ENCODE peak calls at places on chromosome 2, in six cellular contexts. U is HEK293T; B is glutamatergic neuron; L is choroid plexus epithelial cell; C is stimulated activated CD4-positive, alpha-beta T cell treated with anti-CD3 and anti-CD28 coated beads, Interleukin-15, amount 100 ng/mL, for 1 hour; Q is posterior vena cava. S is an unnamed sample.

GRCh38 chr2:145980318-145980717 is 1460.4 kb upstream of the ZEB2 start:
- DNase-seq in U (no peak), B (no peak), L (no peak), C (no peak), Q (no peak), S (no peak)

GRCh38 chr2:56729212-56729611 is 545.4 kb downstream of the CCDC85A start:
- DNase-seq in U (no peak), B (no peak), L (peak), C (no peak), Q (no peak), S (no peak)

GRCh38 chr2:106664669-106665068 is 177.5 kb downstream of the CD8B2 start:
- DNase-seq in U (no peak), B (no peak), L (no peak), C (no peak), Q (no peak), S (no peak)

GRCh38 chr2:19600506-19600905 is 242.1 kb upstream of the OSR1 start:
- DNase-seq in U (no peak), B (no peak), L (peak), C (no peak), Q (no peak), S (no peak)

GRCh38 chr2:9993490-9994165 is 42.1 kb downstream of the GRHL1 start:
- DNase-seq in U (no peak), B (no peak), L (no peak), C (no peak), Q (no peak), S (peak)

GRCh38 chr2:46492301-46492700 is 12.9 kb downstream of the TMEM247 start:
- DNase-seq in U (no peak), B (no peak), L (no peak), C (no peak), Q (no peak), S (no peak)

GRCh38 chr2:209965723-209966122 is 36.7 kb upstream of the RPE start:
- DNase-seq in U (no peak), B (no peak), L (no peak), C (no peak), Q (no peak), S (no peak)

GRCh38 chr2:37167636-37168182 is 10.9 kb upstream of the EIF2AK2 start:
- DNase-seq in U (no peak), B (no peak), L (peak), C (no peak), Q (no peak), S (no peak)

GRCh38 chr2:100963026-100963375 is 39.1 kb upstream of the RPL31 start:
- DNase-seq in U (no peak), B (no peak), L (no peak), C (no peak), Q (peak), S (no peak)

GRCh38 chr2:6181525-6182270 is 489.5 kb downstream of the SOX11 start:
- DNase-seq in U (no peak), B (no peak), L (peak), C (no peak), Q (no peak), S (no peak)

GRCh38 chr2:202172439-202173191 is 65.8 kb downstream of the SUMO1 start:
- DNase-seq in U (no peak), B (no peak), L (peak), C (peak), Q (no peak), S (no peak)

GRCh38 chr2:14189929-14190328 is 442.6 kb upstream of the LRATD1 start:
- DNase-seq in U (no peak), B (no peak), L (peak), C (no peak), Q (no peak), S (no peak)

GRCh38 chr2:119338826-119339561 is 27.6 kb downstream of the C2orf76 start:
- DNase-seq in U (no peak), B (no peak), L (no peak), C (no peak), Q (peak), S (no peak)

GRCh38 chr2:30776831-30777652 is 30.2 kb downstream of the CAPN13 start:
- DNase-seq in U (no peak), B (no peak), L (no peak), C (no peak), Q (peak), S (no peak)

GRCh38 chr2:96760986-96761832 is 507 bp downstream of the CNNM4 start:
- DNase-seq in U (no peak), B (no peak), L (no peak), C (peak), Q (peak), S (peak)

GRCh38 chr2:101688266-101688665 is 9.2 kb upstream of the MAP4K4 start:
- DNase-seq in U (no peak), B (no peak), L (no peak), C (no peak), Q (no peak), S (no peak)

GRCh38 chr2:196233033-196233807 is 61.8 kb upstream of the STK17B start:
- DNase-seq in U (no peak), B (no peak), L (peak), C (no peak), Q (no peak), S (no peak)

GRCh38 chr2:42055573-42056514 is 8.0 kb downstream of the PKDCC start:
- DNase-seq in U (no peak), B (no peak), L (no peak), C (no peak), Q (no peak), S (no peak)

S was measured in NCI-H82.